ENCODE peak calls at places on chromosomes 4 and X, in eight cellular contexts. One of them, this sample, is unnamed.

GRCh38 chr4:57037982-57038604 is 59.4 kb downstream of the POLR2B start:
- DNase-seq in lower leg skin: peak
- DNase-seq in AG09309: no peak
- DNase-seq in psoas muscle: peak
- DNase-seq in AG04450: no peak
- DNase-seq in prostate gland: peak
- DNase-seq in fibroblast of lung: no peak
- DNase-seq in A549: peak
- DNase-seq in this sample: no peak

GRCh38 chr4:82787342-82787741 is 11.3 kb downstream of the SCD5 start:
- DNase-seq in lower leg skin: no peak
- DNase-seq in AG09309: no peak
- DNase-seq in psoas muscle: no peak
- DNase-seq in AG04450: no peak
- DNase-seq in prostate gland: no peak
- DNase-seq in fibroblast of lung: peak
- DNase-seq in A549: no peak
- DNase-seq in this sample: no peak

GRCh38 chr4:146333187-146333894 is 119.0 kb downstream of the REELD1 start:
- DNase-seq in lower leg skin: no peak
- DNase-seq in AG09309: peak
- DNase-seq in psoas muscle: no peak
- DNase-seq in AG04450: peak
- DNase-seq in prostate gland: peak
- DNase-seq in fibroblast of lung: peak
- DNase-seq in A549: no peak
- DNase-seq in this sample: peak

GRCh38 chr4:180757927-180758326 is 1485.3 kb upstream of the TENM3 start:
- DNase-seq in lower leg skin: no peak
- DNase-seq in AG09309: no peak
- DNase-seq in psoas muscle: no peak
- DNase-seq in AG04450: no peak
- DNase-seq in prostate gland: no peak
- DNase-seq in fibroblast of lung: no peak
- DNase-seq in A549: no peak
- DNase-seq in this sample: no peak

GRCh38 chrX:80792205-80792604 is 17.5 kb downstream of the BRWD3 start:
- DNase-seq in lower leg skin: no peak
- DNase-seq in AG09309: no peak
- DNase-seq in psoas muscle: no peak
- DNase-seq in AG04450: no peak
- DNase-seq in prostate gland: no peak
- DNase-seq in fibroblast of lung: peak
- DNase-seq in A549: no peak
- DNase-seq in this sample: no peak

GRCh38 chr4:2624782-2625548 is 88.5 kb downstream of the FAM193A start:
- DNase-seq in lower leg skin: peak
- DNase-seq in AG09309: no peak
- DNase-seq in psoas muscle: no peak
- DNase-seq in AG04450: no peak
- DNase-seq in prostate gland: no peak
- DNase-seq in fibroblast of lung: no peak
- DNase-seq in A549: no peak
- DNase-seq in this sample: no peak

GRCh38 chrX:20906571-20906970 is 467.6 kb upstream of the CNKSR2 start:
- DNase-seq in lower leg skin: no peak
- DNase-seq in AG09309: no peak
- DNase-seq in psoas muscle: no peak
- DNase-seq in AG04450: no peak
- DNase-seq in prostate gland: no peak
- DNase-seq in fibroblast of lung: peak
- DNase-seq in A549: no peak
- DNase-seq in this sample: no peak

GRCh38 chrX:109871489-109871888 is 131.4 kb upstream of the TMEM164 start:
- DNase-seq in lower leg skin: no peak
- DNase-seq in AG09309: no peak
- DNase-seq in psoas muscle: no peak
- DNase-seq in AG04450: no peak
- DNase-seq in prostate gland: no peak
- DNase-seq in fibroblast of lung: no peak
- DNase-seq in A549: no peak
- DNase-seq in this sample: no peak

GRCh38 chr4:56531149-56531770 is 25.7 kb downstream of the ARL9 start:
- DNase-seq in lower leg skin: no peak
- DNase-seq in AG09309: no peak
- DNase-seq in psoas muscle: no peak
- DNase-seq in AG04450: no peak
- DNase-seq in prostate gland: no peak
- DNase-seq in fibroblast of lung: no peak
- DNase-seq in A549: no peak
- DNase-seq in this sample: no peak

GRCh38 chr4:170226288-170226687 is 136.5 kb upstream of the AADAT start:
- DNase-seq in lower leg skin: no peak
- DNase-seq in AG09309: no peak
- DNase-seq in psoas muscle: no peak
- DNase-seq in AG04450: no peak
- DNase-seq in prostate gland: no peak
- DNase-seq in fibroblast of lung: no peak
- DNase-seq in A549: no peak
- DNase-seq in this sample: no peak

GRCh38 chr4:145868637-145869409 is 69.8 kb downstream of the ZNF827 start:
- DNase-seq in lower leg skin: no peak
- DNase-seq in AG09309: no peak
- DNase-seq in psoas muscle: no peak
- DNase-seq in AG04450: no peak
- DNase-seq in prostate gland: no peak
- DNase-seq in fibroblast of lung: peak
- DNase-seq in A549: no peak
- DNase-seq in this sample: no peak

GRCh38 chr4:3458371-3458770 is 4.7 kb upstream of the DOK7 start:
- DNase-seq in lower leg skin: no peak
- DNase-seq in AG09309: no peak
- DNase-seq in psoas muscle: no peak
- DNase-seq in AG04450: no peak
- DNase-seq in prostate gland: no peak
- DNase-seq in fibroblast of lung: no peak
- DNase-seq in A549: no peak
- DNase-seq in this sample: no peak

GRCh38 chr4:15451866-15452765 is 17.6 kb upstream of the CC2D2A start:
- DNase-seq in lower leg skin: no peak
- DNase-seq in AG09309: peak
- DNase-seq in psoas muscle: peak
- DNase-seq in AG04450: peak
- DNase-seq in prostate gland: no peak
- DNase-seq in fibroblast of lung: peak
- DNase-seq in A549: peak
- DNase-seq in this sample: peak

GRCh38 chrX:108167211-108167872 is 75.8 kb downstream of the ATG4A start:
- DNase-seq in lower leg skin: no peak
- DNase-seq in AG09309: no peak
- DNase-seq in psoas muscle: no peak
- DNase-seq in AG04450: no peak
- DNase-seq in prostate gland: no peak
- DNase-seq in fibroblast of lung: peak
- DNase-seq in A549: peak
- DNase-seq in this sample: no peak

DNA sequence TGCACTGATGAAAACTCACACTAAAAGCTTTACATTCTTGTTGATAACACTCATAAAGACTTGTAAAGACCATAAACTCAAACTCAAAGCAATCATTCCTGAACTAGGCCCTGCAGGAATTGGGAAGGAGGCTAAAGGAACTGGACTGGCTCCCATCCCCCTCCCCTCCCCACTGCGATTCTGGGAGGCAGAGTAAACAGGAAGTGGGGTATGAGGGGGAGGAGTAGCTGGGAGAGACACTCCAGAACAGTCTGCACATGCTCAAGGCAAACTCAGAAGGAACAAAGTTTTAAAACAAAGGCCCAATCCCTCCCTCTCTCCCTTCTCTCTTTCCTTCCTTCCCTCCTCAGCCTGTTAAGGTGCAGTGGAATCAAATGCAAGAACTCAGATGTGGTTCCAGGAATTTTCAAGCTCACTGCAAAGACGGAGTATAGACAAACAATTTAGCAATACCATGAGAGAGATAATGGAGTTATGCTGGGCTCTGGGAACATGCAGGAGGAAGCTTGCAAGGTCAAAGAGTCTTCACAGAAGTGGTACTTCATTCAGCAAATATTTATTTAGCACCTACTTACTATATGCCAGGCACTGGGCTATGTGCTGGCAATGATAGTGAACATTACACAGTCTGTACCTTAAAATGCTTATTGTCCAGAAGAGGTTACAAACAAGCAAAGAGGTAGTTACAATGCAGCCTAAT is 15.9 kb downstream of the MID1IP1 start:
- DNase-seq in lower leg skin: no peak
- DNase-seq in AG09309: no peak
- DNase-seq in psoas muscle: peak
- DNase-seq in AG04450: no peak
- DNase-seq in prostate gland: no peak
- DNase-seq in fibroblast of lung: peak
- DNase-seq in A549: no peak
- DNase-seq in this sample: no peak
- TF ChIP-seq CTCF in lower leg skin: no peak
- TF ChIP-seq CTCF in AG09309: no peak
- TF ChIP-seq CTCF in psoas muscle: no peak
- TF ChIP-seq CTCF in AG04450: no peak
- TF ChIP-seq CTCF in prostate gland: no peak
- TF ChIP-seq CTCF in fibroblast of lung: no peak
- TF ChIP-seq CTCF in A549: no peak
- TF ChIP-seq CTCF in this sample: no peak

DNA sequence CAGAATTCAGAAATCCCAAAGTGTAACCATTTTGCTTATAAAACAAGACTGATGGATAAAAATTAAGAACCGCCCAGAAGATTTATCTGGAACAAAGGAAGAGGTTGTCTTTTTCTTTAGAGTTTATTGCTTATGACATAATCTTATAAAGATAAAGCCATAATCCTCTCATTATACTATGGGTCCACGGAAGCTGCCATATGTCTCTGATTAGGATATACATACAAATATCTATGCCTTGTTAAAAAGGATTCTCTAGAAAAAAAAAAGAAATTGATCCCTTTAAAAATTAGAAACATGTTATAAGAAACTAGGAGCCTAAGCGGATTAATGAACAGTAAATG is 70.5 kb downstream of the RELL1 start:
- DNase-seq in lower leg skin: no peak
- DNase-seq in AG09309: no peak
- DNase-seq in psoas muscle: no peak
- DNase-seq in AG04450: no peak
- DNase-seq in prostate gland: no peak
- DNase-seq in fibroblast of lung: no peak
- DNase-seq in A549: no peak
- DNase-seq in this sample: no peak
- H3K4me3 ChIP-seq in lower leg skin: no peak
- H3K4me3 ChIP-seq in AG09309: no peak
- H3K4me3 ChIP-seq in psoas muscle: no peak
- H3K4me3 ChIP-seq in AG04450: no peak
- H3K4me3 ChIP-seq in prostate gland: no peak
- H3K4me3 ChIP-seq in fibroblast of lung: no peak
- H3K4me3 ChIP-seq in A549: no peak
- H3K4me3 ChIP-seq in this sample: no peak

GRCh38 chr4:123345924-123346300 is 50.7 kb upstream of the SPRY1 start:
- DNase-seq in lower leg skin: no peak
- DNase-seq in AG09309: no peak
- DNase-seq in psoas muscle: no peak
- DNase-seq in AG04450: no peak
- DNase-seq in prostate gland: no peak
- DNase-seq in fibroblast of lung: no peak
- DNase-seq in A549: no peak
- DNase-seq in this sample: no peak

GRCh38 chr4:123345132-123345923 is 51.3 kb upstream of the SPRY1 start:
- DNase-seq in lower leg skin: no peak
- DNase-seq in AG09309: no peak
- DNase-seq in psoas muscle: no peak
- DNase-seq in AG04450: no peak
- DNase-seq in prostate gland: no peak
- DNase-seq in fibroblast of lung: no peak
- DNase-seq in A549: no peak
- DNase-seq in this sample: no peak

GRCh38 chr4:123343400-123344060 is 53.1 kb upstream of the SPRY1 start:
- DNase-seq in lower leg skin: peak
- DNase-seq in AG09309: no peak
- DNase-seq in psoas muscle: no peak
- DNase-seq in AG04450: no peak
- DNase-seq in prostate gland: no peak
- DNase-seq in fibroblast of lung: no peak
- DNase-seq in A549: no peak
- DNase-seq in this sample: no peak

GRCh38 chr4:123346944-123347343 is 49.7 kb upstream of the SPRY1 start:
- DNase-seq in lower leg skin: no peak
- DNase-seq in AG09309: no peak
- DNase-seq in psoas muscle: no peak
- DNase-seq in AG04450: no peak
- DNase-seq in prostate gland: no peak
- DNase-seq in fibroblast of lung: no peak
- DNase-seq in A549: no peak
- DNase-seq in this sample: no peak

GRCh38 chr4:123346330-123346940 is 50.2 kb upstream of the SPRY1 start:
- DNase-seq in lower leg skin: no peak
- DNase-seq in AG09309: no peak
- DNase-seq in psoas muscle: no peak
- DNase-seq in AG04450: no peak
- DNase-seq in prostate gland: no peak
- DNase-seq in fibroblast of lung: no peak
- DNase-seq in A549: no peak
- DNase-seq in this sample: no peak
- TF ChIP-seq CTCF in lower leg skin: no peak
- TF ChIP-seq CTCF in AG09309: no peak
- TF ChIP-seq CTCF in psoas muscle: no peak
- TF ChIP-seq CTCF in AG04450: no peak
- TF ChIP-seq CTCF in prostate gland: no peak
- TF ChIP-seq CTCF in fibroblast of lung: no peak
- TF ChIP-seq CTCF in A549: no peak
- TF ChIP-seq CTCF in this sample: no peak

GRCh38 chr4:125550769-125551168 is 236.0 kb downstream of the FAT4 start:
- DNase-seq in lower leg skin: no peak
- DNase-seq in AG09309: no peak
- DNase-seq in psoas muscle: no peak
- DNase-seq in AG04450: no peak
- DNase-seq in prostate gland: no peak
- DNase-seq in fibroblast of lung: no peak
- DNase-seq in A549: no peak
- DNase-seq in this sample: no peak
- H3K4me3 ChIP-seq in lower leg skin: no peak
- H3K4me3 ChIP-seq in AG09309: no peak
- H3K4me3 ChIP-seq in psoas muscle: no peak
- H3K4me3 ChIP-seq in AG04450: no peak
- H3K4me3 ChIP-seq in prostate gland: no peak
- H3K4me3 ChIP-seq in fibroblast of lung: no peak
- H3K4me3 ChIP-seq in A549: no peak
- H3K4me3 ChIP-seq in this sample: no peak

DNA sequence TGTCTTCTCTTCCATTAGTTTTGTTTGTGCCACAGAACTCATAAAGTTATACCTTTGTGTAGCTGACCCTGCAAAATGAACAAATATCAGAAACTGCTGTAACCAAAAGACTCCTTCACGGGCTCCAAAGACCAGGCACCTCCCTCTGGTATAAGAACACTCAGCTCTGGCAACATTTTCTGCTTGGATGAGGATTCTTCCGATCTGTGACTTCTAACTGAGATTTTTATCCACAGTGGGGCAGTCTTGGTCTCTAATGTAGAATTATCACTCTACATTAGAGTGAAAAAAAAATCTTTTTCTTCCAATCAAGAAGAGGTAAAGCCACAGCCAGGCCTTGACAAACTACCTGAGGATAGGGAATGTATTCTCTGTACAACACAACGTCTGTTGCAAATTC is 38.5 kb upstream of the PRSS48 start:
- DNase-seq in lower leg skin: no peak
- DNase-seq in AG09309: no peak
- DNase-seq in psoas muscle: no peak
- DNase-seq in AG04450: no peak
- DNase-seq in prostate gland: no peak
- DNase-seq in fibroblast of lung: peak
- DNase-seq in A549: no peak
- DNase-seq in this sample: no peak
- TF ChIP-seq CTCF in lower leg skin: no peak
- TF ChIP-seq CTCF in AG09309: no peak
- TF ChIP-seq CTCF in psoas muscle: no peak
- TF ChIP-seq CTCF in AG04450: no peak
- TF ChIP-seq CTCF in prostate gland: no peak
- TF ChIP-seq CTCF in fibroblast of lung: peak
- TF ChIP-seq CTCF in A549: peak
- TF ChIP-seq CTCF in this sample: no peak